ENCODE peak calls at places on chromosomes 6 and 20, in five cellular contexts. One of them, this sample, is unnamed.

GRCh38 chr6:106089981-106090380 is 3.8 kb downstream of the PRDM1 start:
- DNase-seq in A549: no peak
- DNase-seq in HepG2: no peak
- DNase-seq in GM12878: no peak
- DNase-seq in endothelial cell of umbilical vein: no peak
- DNase-seq in this sample: peak; percentile 71

GRCh38 chr6:105769197-105769596 is 316.9 kb upstream of the PRDM1 start:
- DNase-seq in A549: no peak
- DNase-seq in HepG2: no peak
- DNase-seq in GM12878: no peak
- DNase-seq in endothelial cell of umbilical vein: no peak
- DNase-seq in this sample: no peak

GRCh38 chr20:3751664-3752385 is 15.7 kb downstream of the ADISSP start:
- DNase-seq in A549: no peak
- DNase-seq in HepG2: no peak
- DNase-seq in GM12878: no peak
- DNase-seq in endothelial cell of umbilical vein: no peak
- DNase-seq in this sample: no peak

GRCh38 chr20:15162061-15162740 is 824.8 kb upstream of the FLRT3 start:
- DNase-seq in A549: no peak
- DNase-seq in HepG2: no peak
- DNase-seq in GM12878: peak; percentile 48
- DNase-seq in endothelial cell of umbilical vein: no peak
- DNase-seq in this sample: no peak

GRCh38 chr6:136547336-136547735 is 2.9 kb downstream of the MAP7 start:
- DNase-seq in A549: peak; percentile 34
- DNase-seq in HepG2: no peak
- DNase-seq in GM12878: no peak
- DNase-seq in endothelial cell of umbilical vein: no peak
- DNase-seq in this sample: peak; percentile 68

GRCh38 chr6:163753430-163753829 is 338.9 kb downstream of the QKI start:
- DNase-seq in A549: no peak
- DNase-seq in HepG2: no peak
- DNase-seq in GM12878: no peak
- DNase-seq in endothelial cell of umbilical vein: no peak
- DNase-seq in this sample: no peak

GRCh38 chr6:90508753-90509152 is 78.1 kb downstream of the MAP3K7 start:
- DNase-seq in A549: no peak
- DNase-seq in HepG2: no peak
- DNase-seq in GM12878: no peak
- DNase-seq in endothelial cell of umbilical vein: no peak
- DNase-seq in this sample: peak; percentile 25

GRCh38 chr6:157954150-157955117 is 27.2 kb upstream of the SYNJ2 start:
- DNase-seq in A549: no peak
- DNase-seq in HepG2: peak; percentile 95
- DNase-seq in GM12878: no peak
- DNase-seq in endothelial cell of umbilical vein: peak; percentile 65
- DNase-seq in this sample: peak; percentile 51

GRCh38 chr6:158131926-158132325 is 36.1 kb downstream of the SERAC1 start:
- DNase-seq in A549: peak; percentile 18
- DNase-seq in HepG2: peak; percentile 58
- DNase-seq in GM12878: no peak
- DNase-seq in endothelial cell of umbilical vein: peak; percentile 53
- DNase-seq in this sample: peak; percentile 72

GRCh38 chr20:48679603-48680002 is 148.2 kb downstream of the PREX1 start:
- DNase-seq in A549: no peak
- DNase-seq in HepG2: no peak
- DNase-seq in GM12878: no peak
- DNase-seq in endothelial cell of umbilical vein: no peak
- DNase-seq in this sample: peak; percentile 63

GRCh38 chr20:53865905-53866786 is 204.2 kb downstream of the BCAS1 start:
- DNase-seq in A549: peak; percentile 32
- DNase-seq in HepG2: peak; percentile 59
- DNase-seq in GM12878: no peak
- DNase-seq in endothelial cell of umbilical vein: peak; percentile 86
- DNase-seq in this sample: peak; percentile 51

GRCh38 chr6:71886184-71887005 is at the start of gene RIMS1:
- DNase-seq in A549: peak; percentile 6
- DNase-seq in HepG2: no peak
- DNase-seq in GM12878: no peak
- DNase-seq in endothelial cell of umbilical vein: no peak
- DNase-seq in this sample: no peak

GRCh38 chr6:90701146-90701781 is 114.4 kb upstream of the MAP3K7 start:
- DNase-seq in A549: no peak
- DNase-seq in HepG2: no peak
- DNase-seq in GM12878: no peak
- DNase-seq in endothelial cell of umbilical vein: no peak
- DNase-seq in this sample: peak; percentile 77

GRCh38 chr6:34243901-34244884 is 4.6 kb downstream of the SMIM29 start:
- DNase-seq in A549: peak; percentile 80
- DNase-seq in HepG2: peak; percentile 75
- DNase-seq in GM12878: no peak
- DNase-seq in endothelial cell of umbilical vein: peak; percentile 92
- DNase-seq in this sample: peak; percentile 94

GRCh38 chr6:72080260-72080941 is 194.1 kb downstream of the RIMS1 start:
- DNase-seq in A549: no peak
- DNase-seq in HepG2: no peak
- DNase-seq in GM12878: no peak
- DNase-seq in endothelial cell of umbilical vein: no peak
- DNase-seq in this sample: no peak

GRCh38 chr6:148440877-148441453 is 98.3 kb downstream of the SASH1 start:
- DNase-seq in A549: peak; percentile 24
- DNase-seq in HepG2: peak; percentile 50
- DNase-seq in GM12878: no peak
- DNase-seq in endothelial cell of umbilical vein: peak; percentile 86
- DNase-seq in this sample: no peak

GRCh38 chr20:61014486-61014885 is 237.6 kb upstream of the CDH4 start:
- DNase-seq in A549: no peak
- DNase-seq in HepG2: no peak
- DNase-seq in GM12878: no peak
- DNase-seq in endothelial cell of umbilical vein: no peak
- DNase-seq in this sample: no peak

GRCh38 chr20:57786304-57786942 is 76.6 kb upstream of the PMEPA1 start:
- DNase-seq in A549: no peak
- DNase-seq in HepG2: no peak
- DNase-seq in GM12878: no peak
- DNase-seq in endothelial cell of umbilical vein: no peak
- DNase-seq in this sample: no peak

GRCh38 chr20:42435230-42435629 is 754.5 kb downstream of the PTPRT start:
- DNase-seq in A549: no peak
- DNase-seq in HepG2: no peak
- DNase-seq in GM12878: peak; percentile 17
- DNase-seq in endothelial cell of umbilical vein: no peak
- DNase-seq in this sample: no peak

GRCh38 chr6:100881707-100882040 is 545 bp upstream of the ASCC3 start:
- DNase-seq in A549: no peak
- DNase-seq in HepG2: no peak
- DNase-seq in GM12878: no peak
- DNase-seq in endothelial cell of umbilical vein: no peak
- DNase-seq in this sample: peak; percentile 22

GRCh38 chr6:100230976-100231316 is 233.8 kb downstream of the SIM1 start:
- DNase-seq in A549: no peak
- DNase-seq in HepG2: no peak
- DNase-seq in GM12878: no peak
- DNase-seq in endothelial cell of umbilical vein: peak; percentile 51
- DNase-seq in this sample: no peak

GRCh38 chr20:36043447-36043846 is 75.1 kb downstream of the CNBD2 start:
- DNase-seq in A549: no peak
- DNase-seq in HepG2: no peak
- DNase-seq in GM12878: no peak
- DNase-seq in endothelial cell of umbilical vein: peak; percentile 23
- DNase-seq in this sample: no peak

GRCh38 chr6:99024089-99024488 is 76.3 kb upstream of the FBXL4 start:
- DNase-seq in A549: no peak
- DNase-seq in HepG2: no peak
- DNase-seq in GM12878: no peak
- DNase-seq in endothelial cell of umbilical vein: no peak
- DNase-seq in this sample: no peak

GRCh38 chr6:106084973-106085686 is 1.0 kb upstream of the PRDM1 start:
- DNase-seq in A549: no peak
- DNase-seq in HepG2: no peak
- DNase-seq in GM12878: no peak
- DNase-seq in endothelial cell of umbilical vein: peak; percentile 6
- DNase-seq in this sample: peak; percentile 19

GRCh38 chr20:2084703-2085102 is 16.9 kb upstream of the STK35 start:
- DNase-seq in A549: no peak
- DNase-seq in HepG2: no peak
- DNase-seq in GM12878: no peak
- DNase-seq in endothelial cell of umbilical vein: no peak
- DNase-seq in this sample: peak; percentile 83

GRCh38 chr6:69835414-69836179 is 30.8 kb upstream of the COL19A1 start:
- DNase-seq in A549: peak; percentile 3
- DNase-seq in HepG2: peak; percentile 41
- DNase-seq in GM12878: no peak
- DNase-seq in endothelial cell of umbilical vein: peak; percentile 59
- DNase-seq in this sample: peak; percentile 65

GRCh38 chr6:85640806-85641205 is 1.9 kb downstream of the SYNCRIP start:
- DNase-seq in A549: no peak
- DNase-seq in HepG2: no peak
- DNase-seq in GM12878: no peak
- DNase-seq in endothelial cell of umbilical vein: peak; percentile 9
- DNase-seq in this sample: no peak

GRCh38 chr20:22575087-22575721 is 9.2 kb downstream of the FOXA2 start:
- DNase-seq in A549: no peak
- DNase-seq in HepG2: peak; percentile 23
- DNase-seq in GM12878: no peak
- DNase-seq in endothelial cell of umbilical vein: no peak
- DNase-seq in this sample: peak; percentile 32

GRCh38 chr6:36350082-36350481 is 13.4 kb upstream of the BNIP5 start:
- DNase-seq in A549: no peak
- DNase-seq in HepG2: no peak
- DNase-seq in GM12878: no peak
- DNase-seq in endothelial cell of umbilical vein: peak; percentile 93
- DNase-seq in this sample: no peak

GRCh38 chr20:49557449-49557848 is 10.5 kb downstream of the PTGIS start:
- DNase-seq in A549: no peak
- DNase-seq in HepG2: no peak
- DNase-seq in GM12878: no peak
- DNase-seq in endothelial cell of umbilical vein: peak; percentile 32
- DNase-seq in this sample: no peak

GRCh38 chr6:156534594-156534993 is 242.6 kb upstream of the ARID1B start:
- DNase-seq in A549: no peak
- DNase-seq in HepG2: no peak
- DNase-seq in GM12878: no peak
- DNase-seq in endothelial cell of umbilical vein: no peak
- DNase-seq in this sample: peak; percentile 12

GRCh38 chr6:142474446-142475289 is 172.9 kb downstream of the ADGRG6 start:
- DNase-seq in A549: peak; percentile 28
- DNase-seq in HepG2: peak; percentile 63
- DNase-seq in GM12878: no peak
- DNase-seq in endothelial cell of umbilical vein: peak; percentile 71
- DNase-seq in this sample: peak; percentile 68
- H3K4me3 ChIP-seq in A549: no peak overlapping the region
- H3K4me3 ChIP-seq in HepG2: peak overlapping the region; percentile 8
- H3K4me3 ChIP-seq in GM12878: no peak overlapping the region
- H3K4me3 ChIP-seq in endothelial cell of umbilical vein: no peak overlapping the region
- H3K4me3 ChIP-seq in this sample: no peak overlapping the region

DNA sequence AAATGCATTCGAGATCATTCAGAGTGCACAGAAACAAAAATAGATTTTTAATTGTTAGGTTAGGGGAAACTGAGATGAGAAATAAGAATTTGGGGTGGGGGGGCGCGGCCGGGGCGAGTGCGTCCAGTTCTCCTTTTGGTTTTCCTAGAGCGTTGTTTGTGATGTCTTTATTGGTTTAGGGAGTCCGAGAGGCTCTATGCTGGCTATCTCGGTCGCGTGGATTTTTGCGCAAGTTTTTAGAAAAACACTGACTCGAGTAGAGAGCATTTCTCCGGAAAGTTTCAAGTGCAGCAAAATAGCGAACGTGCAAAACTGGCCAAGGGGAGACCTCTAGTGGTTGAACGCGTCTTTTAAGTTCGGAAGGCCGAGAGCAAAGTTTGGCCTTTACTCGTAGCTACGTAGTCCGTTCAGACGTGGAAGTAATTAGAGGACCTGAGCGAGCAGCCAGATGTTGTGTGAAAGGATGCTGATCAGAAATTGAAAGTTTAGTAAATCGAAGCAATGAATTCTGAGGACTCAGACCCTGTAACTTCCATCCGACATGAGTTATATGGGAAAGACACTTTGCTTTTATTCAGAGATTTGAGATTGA is 2.6 kb downstream of the L3MBTL3 start:
- DNase-seq in A549: peak; percentile 28
- DNase-seq in HepG2: peak; percentile 81
- DNase-seq in GM12878: peak; percentile 72
- DNase-seq in endothelial cell of umbilical vein: peak; percentile 93
- DNase-seq in this sample: peak; percentile 88
- TF ChIP-seq POLR2A in A549: no peak
- TF ChIP-seq POLR2A in HepG2: no peak
- TF ChIP-seq POLR2A in GM12878: no peak
- TF ChIP-seq POLR2A in endothelial cell of umbilical vein: no peak
- TF ChIP-seq POLR2A in this sample: no peak

GRCh38 chr6:111800821-111801220 is 72.4 kb downstream of the FYN start:
- DNase-seq in A549: no peak
- DNase-seq in HepG2: no peak
- DNase-seq in GM12878: no peak
- DNase-seq in endothelial cell of umbilical vein: no peak
- DNase-seq in this sample: no peak

GRCh38 chr6:111804627-111805235 is 68.5 kb downstream of the FYN start:
- DNase-seq in A549: no peak
- DNase-seq in HepG2: no peak
- DNase-seq in GM12878: peak; percentile 84
- DNase-seq in endothelial cell of umbilical vein: peak; percentile 81
- DNase-seq in this sample: peak; percentile 37

GRCh38 chr6:111803384-111803783 is 69.9 kb downstream of the FYN start:
- DNase-seq in A549: no peak
- DNase-seq in HepG2: no peak
- DNase-seq in GM12878: no peak
- DNase-seq in endothelial cell of umbilical vein: no peak
- DNase-seq in this sample: no peak

GRCh38 chr6:111803804-111804203 is 69.4 kb downstream of the FYN start:
- DNase-seq in A549: no peak
- DNase-seq in HepG2: no peak
- DNase-seq in GM12878: no peak
- DNase-seq in endothelial cell of umbilical vein: peak; percentile 90
- DNase-seq in this sample: no peak

DNA sequence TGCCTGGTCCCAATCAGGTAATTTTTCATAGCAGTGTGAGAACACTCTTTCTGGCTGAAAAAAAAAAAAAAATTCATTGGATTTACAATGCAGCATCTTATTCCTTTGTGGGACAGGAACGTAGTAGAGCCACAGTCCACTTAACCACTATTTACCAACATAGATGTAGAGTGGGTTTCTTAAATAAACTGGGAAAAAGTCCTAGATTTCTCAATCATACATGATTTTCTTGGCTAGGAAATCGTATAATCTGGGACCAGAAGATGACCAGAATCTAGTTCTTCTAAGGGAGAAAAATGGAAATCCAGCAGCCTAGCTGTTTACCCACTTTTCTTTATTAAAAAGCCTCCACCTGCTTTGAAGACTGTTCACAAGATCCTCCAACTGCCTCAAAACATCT is 70.5 kb downstream of the FYN start:
- DNase-seq in A549: no peak
- DNase-seq in HepG2: no peak
- DNase-seq in GM12878: no peak
- DNase-seq in endothelial cell of umbilical vein: no peak
- DNase-seq in this sample: no peak
- TF ChIP-seq MYC in A549: no peak
- TF ChIP-seq MYC in HepG2: no peak
- TF ChIP-seq MYC in GM12878: no peak
- TF ChIP-seq MYC in endothelial cell of umbilical vein: no peak
- TF ChIP-seq MYC in this sample: no peak

GRCh38 chr20:13035399-13036173 is 26.8 kb downstream of the SPTLC3 start:
- DNase-seq in A549: no peak
- DNase-seq in HepG2: no peak
- DNase-seq in GM12878: no peak
- DNase-seq in endothelial cell of umbilical vein: no peak
- DNase-seq in this sample: no peak
- H3K4me3 ChIP-seq in A549: no peak overlapping the region
- H3K4me3 ChIP-seq in HepG2: no peak overlapping the region
- H3K4me3 ChIP-seq in GM12878: no peak overlapping the region
- H3K4me3 ChIP-seq in endothelial cell of umbilical vein: no peak overlapping the region
- H3K4me3 ChIP-seq in this sample: no peak overlapping the region

This sample was measured in NB4.